ENCODE peak calls at places on chromosomes 16 and 17, in eight cellular contexts. One of them, this sample, is unnamed.

GRCh38 chr17:66541461-66542182 is 239.2 kb downstream of the PRKCA start:
- DNase-seq in stimulated activated CD4-positive, alpha-beta T cell treated with anti-CD3 and anti-CD28 coated beads, Interleukin-1b, Interleukin-23, amount 100 ng/mL, for 24 hours: no peak
- DNase-seq in tibial nerve: no peak
- DNase-seq in heart left ventricle: no peak
- DNase-seq in HTR-8/SVneo: no peak
- DNase-seq in NCI-H1092 treated with DMSO at 0.1 percent for 48 hours: no peak
- DNase-seq in epithelial cell of esophagus: peak
- DNase-seq in Jurkat, Clone E6-1: peak
- DNase-seq in this sample: no peak

GRCh38 chr17:64291268-64291851 is 28.3 kb upstream of the TEX2 start:
- DNase-seq in stimulated activated CD4-positive, alpha-beta T cell treated with anti-CD3 and anti-CD28 coated beads, Interleukin-1b, Interleukin-23, amount 100 ng/mL, for 24 hours: no peak
- DNase-seq in tibial nerve: no peak
- DNase-seq in heart left ventricle: no peak
- DNase-seq in HTR-8/SVneo: no peak
- DNase-seq in NCI-H1092 treated with DMSO at 0.1 percent for 48 hours: no peak
- DNase-seq in epithelial cell of esophagus: peak
- DNase-seq in Jurkat, Clone E6-1: peak
- DNase-seq in this sample: no peak

GRCh38 chr17:48754500-48755261 is 26.1 kb upstream of the HOXB13 start:
- DNase-seq in stimulated activated CD4-positive, alpha-beta T cell treated with anti-CD3 and anti-CD28 coated beads, Interleukin-1b, Interleukin-23, amount 100 ng/mL, for 24 hours: no peak
- DNase-seq in tibial nerve: no peak
- DNase-seq in heart left ventricle: no peak
- DNase-seq in HTR-8/SVneo: no peak
- DNase-seq in NCI-H1092 treated with DMSO at 0.1 percent for 48 hours: no peak
- DNase-seq in epithelial cell of esophagus: no peak
- DNase-seq in Jurkat, Clone E6-1: no peak
- DNase-seq in this sample: no peak

GRCh38 chr17:75683467-75684041 is 16.4 kb downstream of the SAP30BP start:
- DNase-seq in stimulated activated CD4-positive, alpha-beta T cell treated with anti-CD3 and anti-CD28 coated beads, Interleukin-1b, Interleukin-23, amount 100 ng/mL, for 24 hours: no peak
- DNase-seq in tibial nerve: no peak
- DNase-seq in heart left ventricle: no peak
- DNase-seq in HTR-8/SVneo: no peak
- DNase-seq in NCI-H1092 treated with DMSO at 0.1 percent for 48 hours: no peak
- DNase-seq in epithelial cell of esophagus: peak
- DNase-seq in Jurkat, Clone E6-1: no peak
- DNase-seq in this sample: no peak

GRCh38 chr16:30652005-30652296 is 1.2 kb downstream of the PRR14 start:
- DNase-seq in stimulated activated CD4-positive, alpha-beta T cell treated with anti-CD3 and anti-CD28 coated beads, Interleukin-1b, Interleukin-23, amount 100 ng/mL, for 24 hours: no peak
- DNase-seq in tibial nerve: no peak
- DNase-seq in heart left ventricle: no peak
- DNase-seq in HTR-8/SVneo: no peak
- DNase-seq in NCI-H1092 treated with DMSO at 0.1 percent for 48 hours: no peak
- DNase-seq in epithelial cell of esophagus: no peak
- DNase-seq in Jurkat, Clone E6-1: no peak
- DNase-seq in this sample: no peak

GRCh38 chr17:73131993-73132595 is 32.7 kb upstream of the SSTR2 start:
- DNase-seq in stimulated activated CD4-positive, alpha-beta T cell treated with anti-CD3 and anti-CD28 coated beads, Interleukin-1b, Interleukin-23, amount 100 ng/mL, for 24 hours: no peak
- DNase-seq in tibial nerve: no peak
- DNase-seq in heart left ventricle: no peak
- DNase-seq in HTR-8/SVneo: no peak
- DNase-seq in NCI-H1092 treated with DMSO at 0.1 percent for 48 hours: no peak
- DNase-seq in epithelial cell of esophagus: no peak
- DNase-seq in Jurkat, Clone E6-1: no peak
- DNase-seq in this sample: no peak

GRCh38 chr17:75942473-75942872 is 1.6 kb upstream of the FBF1 start:
- DNase-seq in stimulated activated CD4-positive, alpha-beta T cell treated with anti-CD3 and anti-CD28 coated beads, Interleukin-1b, Interleukin-23, amount 100 ng/mL, for 24 hours: no peak
- DNase-seq in tibial nerve: no peak
- DNase-seq in heart left ventricle: no peak
- DNase-seq in HTR-8/SVneo: no peak
- DNase-seq in NCI-H1092 treated with DMSO at 0.1 percent for 48 hours: no peak
- DNase-seq in epithelial cell of esophagus: no peak
- DNase-seq in Jurkat, Clone E6-1: no peak
- DNase-seq in this sample: no peak

GRCh38 chr17:53227101-53227500 is 595.6 kb upstream of the KIF2B start:
- DNase-seq in stimulated activated CD4-positive, alpha-beta T cell treated with anti-CD3 and anti-CD28 coated beads, Interleukin-1b, Interleukin-23, amount 100 ng/mL, for 24 hours: no peak
- DNase-seq in tibial nerve: no peak
- DNase-seq in heart left ventricle: no peak
- DNase-seq in HTR-8/SVneo: no peak
- DNase-seq in NCI-H1092 treated with DMSO at 0.1 percent for 48 hours: no peak
- DNase-seq in epithelial cell of esophagus: no peak
- DNase-seq in Jurkat, Clone E6-1: no peak
- DNase-seq in this sample: no peak

GRCh38 chr16:17476414-17477259 is 5.9 kb upstream of the XYLT1 start:
- DNase-seq in stimulated activated CD4-positive, alpha-beta T cell treated with anti-CD3 and anti-CD28 coated beads, Interleukin-1b, Interleukin-23, amount 100 ng/mL, for 24 hours: no peak
- DNase-seq in tibial nerve: no peak
- DNase-seq in heart left ventricle: no peak
- DNase-seq in HTR-8/SVneo: no peak
- DNase-seq in NCI-H1092 treated with DMSO at 0.1 percent for 48 hours: peak
- DNase-seq in epithelial cell of esophagus: peak
- DNase-seq in Jurkat, Clone E6-1: peak
- DNase-seq in this sample: peak

GRCh38 chr17:11388061-11388460 is 147.0 kb downstream of the SHISA6 start:
- DNase-seq in stimulated activated CD4-positive, alpha-beta T cell treated with anti-CD3 and anti-CD28 coated beads, Interleukin-1b, Interleukin-23, amount 100 ng/mL, for 24 hours: no peak
- DNase-seq in tibial nerve: no peak
- DNase-seq in heart left ventricle: no peak
- DNase-seq in HTR-8/SVneo: no peak
- DNase-seq in NCI-H1092 treated with DMSO at 0.1 percent for 48 hours: no peak
- DNase-seq in epithelial cell of esophagus: no peak
- DNase-seq in Jurkat, Clone E6-1: no peak
- DNase-seq in this sample: no peak

GRCh38 chr17:81691608-81692007 is 7.8 kb downstream of the HGS start:
- DNase-seq in stimulated activated CD4-positive, alpha-beta T cell treated with anti-CD3 and anti-CD28 coated beads, Interleukin-1b, Interleukin-23, amount 100 ng/mL, for 24 hours: no peak
- DNase-seq in tibial nerve: no peak
- DNase-seq in heart left ventricle: no peak
- DNase-seq in HTR-8/SVneo: no peak
- DNase-seq in NCI-H1092 treated with DMSO at 0.1 percent for 48 hours: no peak
- DNase-seq in epithelial cell of esophagus: no peak
- DNase-seq in Jurkat, Clone E6-1: no peak
- DNase-seq in this sample: no peak

GRCh38 chr17:60523822-60524221 is 2.2 kb downstream of the APPBP2 start:
- DNase-seq in stimulated activated CD4-positive, alpha-beta T cell treated with anti-CD3 and anti-CD28 coated beads, Interleukin-1b, Interleukin-23, amount 100 ng/mL, for 24 hours: no peak
- DNase-seq in tibial nerve: no peak
- DNase-seq in heart left ventricle: no peak
- DNase-seq in HTR-8/SVneo: no peak
- DNase-seq in NCI-H1092 treated with DMSO at 0.1 percent for 48 hours: no peak
- DNase-seq in epithelial cell of esophagus: no peak
- DNase-seq in Jurkat, Clone E6-1: no peak
- DNase-seq in this sample: no peak

GRCh38 chr17:19727466-19728113 is 11.2 kb upstream of the SLC47A2 start:
- DNase-seq in stimulated activated CD4-positive, alpha-beta T cell treated with anti-CD3 and anti-CD28 coated beads, Interleukin-1b, Interleukin-23, amount 100 ng/mL, for 24 hours: no peak
- DNase-seq in tibial nerve: peak
- DNase-seq in heart left ventricle: peak
- DNase-seq in HTR-8/SVneo: no peak
- DNase-seq in NCI-H1092 treated with DMSO at 0.1 percent for 48 hours: no peak
- DNase-seq in epithelial cell of esophagus: peak
- DNase-seq in Jurkat, Clone E6-1: no peak
- DNase-seq in this sample: peak

GRCh38 chr17:46841561-46842379 is 9.6 kb upstream of the WNT9B start:
- DNase-seq in stimulated activated CD4-positive, alpha-beta T cell treated with anti-CD3 and anti-CD28 coated beads, Interleukin-1b, Interleukin-23, amount 100 ng/mL, for 24 hours: no peak
- DNase-seq in tibial nerve: no peak
- DNase-seq in heart left ventricle: no peak
- DNase-seq in HTR-8/SVneo: peak
- DNase-seq in NCI-H1092 treated with DMSO at 0.1 percent for 48 hours: no peak
- DNase-seq in epithelial cell of esophagus: no peak
- DNase-seq in Jurkat, Clone E6-1: no peak
- DNase-seq in this sample: no peak

GRCh38 chr17:39929657-39930407 is 2.3 kb downstream of the LRRC3C start:
- DNase-seq in stimulated activated CD4-positive, alpha-beta T cell treated with anti-CD3 and anti-CD28 coated beads, Interleukin-1b, Interleukin-23, amount 100 ng/mL, for 24 hours: no peak
- DNase-seq in tibial nerve: no peak
- DNase-seq in heart left ventricle: no peak
- DNase-seq in HTR-8/SVneo: peak
- DNase-seq in NCI-H1092 treated with DMSO at 0.1 percent for 48 hours: no peak
- DNase-seq in epithelial cell of esophagus: peak
- DNase-seq in Jurkat, Clone E6-1: no peak
- DNase-seq in this sample: no peak

GRCh38 chr16:13845232-13845631 is 74.7 kb upstream of the ERCC4 start:
- DNase-seq in stimulated activated CD4-positive, alpha-beta T cell treated with anti-CD3 and anti-CD28 coated beads, Interleukin-1b, Interleukin-23, amount 100 ng/mL, for 24 hours: no peak
- DNase-seq in tibial nerve: no peak
- DNase-seq in heart left ventricle: no peak
- DNase-seq in HTR-8/SVneo: no peak
- DNase-seq in NCI-H1092 treated with DMSO at 0.1 percent for 48 hours: no peak
- DNase-seq in epithelial cell of esophagus: no peak
- DNase-seq in Jurkat, Clone E6-1: no peak
- DNase-seq in this sample: no peak

GRCh38 chr16:19582050-19582784 is 26.7 kb downstream of the VPS35L start:
- DNase-seq in stimulated activated CD4-positive, alpha-beta T cell treated with anti-CD3 and anti-CD28 coated beads, Interleukin-1b, Interleukin-23, amount 100 ng/mL, for 24 hours: no peak
- DNase-seq in tibial nerve: no peak
- DNase-seq in heart left ventricle: no peak
- DNase-seq in HTR-8/SVneo: no peak
- DNase-seq in NCI-H1092 treated with DMSO at 0.1 percent for 48 hours: no peak
- DNase-seq in epithelial cell of esophagus: no peak
- DNase-seq in Jurkat, Clone E6-1: no peak
- DNase-seq in this sample: no peak

GRCh38 chr16:85360323-85361277 is 248.3 kb upstream of the CIBAR2 start:
- DNase-seq in stimulated activated CD4-positive, alpha-beta T cell treated with anti-CD3 and anti-CD28 coated beads, Interleukin-1b, Interleukin-23, amount 100 ng/mL, for 24 hours: no peak
- DNase-seq in tibial nerve: no peak
- DNase-seq in heart left ventricle: no peak
- DNase-seq in HTR-8/SVneo: no peak
- DNase-seq in NCI-H1092 treated with DMSO at 0.1 percent for 48 hours: peak
- DNase-seq in epithelial cell of esophagus: peak
- DNase-seq in Jurkat, Clone E6-1: peak
- DNase-seq in this sample: peak

GRCh38 chr16:588639-588888 is 1.3 kb upstream of the RAB40C start:
- DNase-seq in stimulated activated CD4-positive, alpha-beta T cell treated with anti-CD3 and anti-CD28 coated beads, Interleukin-1b, Interleukin-23, amount 100 ng/mL, for 24 hours: no peak
- DNase-seq in tibial nerve: no peak
- DNase-seq in heart left ventricle: no peak
- DNase-seq in HTR-8/SVneo: no peak
- DNase-seq in NCI-H1092 treated with DMSO at 0.1 percent for 48 hours: no peak
- DNase-seq in epithelial cell of esophagus: peak
- DNase-seq in Jurkat, Clone E6-1: no peak
- DNase-seq in this sample: no peak

GRCh38 chr16:76748698-76749097 is 442.3 kb upstream of the MON1B start:
- DNase-seq in stimulated activated CD4-positive, alpha-beta T cell treated with anti-CD3 and anti-CD28 coated beads, Interleukin-1b, Interleukin-23, amount 100 ng/mL, for 24 hours: no peak
- DNase-seq in tibial nerve: no peak
- DNase-seq in heart left ventricle: no peak
- DNase-seq in HTR-8/SVneo: no peak
- DNase-seq in NCI-H1092 treated with DMSO at 0.1 percent for 48 hours: peak
- DNase-seq in epithelial cell of esophagus: no peak
- DNase-seq in Jurkat, Clone E6-1: no peak
- DNase-seq in this sample: no peak

GRCh38 chr17:77045441-77046041 is 95.2 kb upstream of the SEC14L1 start:
- DNase-seq in stimulated activated CD4-positive, alpha-beta T cell treated with anti-CD3 and anti-CD28 coated beads, Interleukin-1b, Interleukin-23, amount 100 ng/mL, for 24 hours: no peak
- DNase-seq in tibial nerve: no peak
- DNase-seq in heart left ventricle: no peak
- DNase-seq in HTR-8/SVneo: no peak
- DNase-seq in NCI-H1092 treated with DMSO at 0.1 percent for 48 hours: no peak
- DNase-seq in epithelial cell of esophagus: peak
- DNase-seq in Jurkat, Clone E6-1: no peak
- DNase-seq in this sample: no peak

GRCh38 chr16:58661199-58661830 is 23.3 kb downstream of the SLC38A7 start:
- DNase-seq in stimulated activated CD4-positive, alpha-beta T cell treated with anti-CD3 and anti-CD28 coated beads, Interleukin-1b, Interleukin-23, amount 100 ng/mL, for 24 hours: no peak
- DNase-seq in tibial nerve: no peak
- DNase-seq in heart left ventricle: peak
- DNase-seq in HTR-8/SVneo: peak
- DNase-seq in NCI-H1092 treated with DMSO at 0.1 percent for 48 hours: peak
- DNase-seq in epithelial cell of esophagus: peak
- DNase-seq in Jurkat, Clone E6-1: no peak
- DNase-seq in this sample: peak

GRCh38 chr17:67862614-67863217 is 37.4 kb downstream of the BPTF start:
- DNase-seq in stimulated activated CD4-positive, alpha-beta T cell treated with anti-CD3 and anti-CD28 coated beads, Interleukin-1b, Interleukin-23, amount 100 ng/mL, for 24 hours: no peak
- DNase-seq in tibial nerve: no peak
- DNase-seq in heart left ventricle: no peak
- DNase-seq in HTR-8/SVneo: no peak
- DNase-seq in NCI-H1092 treated with DMSO at 0.1 percent for 48 hours: no peak
- DNase-seq in epithelial cell of esophagus: no peak
- DNase-seq in Jurkat, Clone E6-1: no peak
- DNase-seq in this sample: no peak

GRCh38 chr16:87461466-87461975 is 31.3 kb downstream of the ZCCHC14 start:
- DNase-seq in stimulated activated CD4-positive, alpha-beta T cell treated with anti-CD3 and anti-CD28 coated beads, Interleukin-1b, Interleukin-23, amount 100 ng/mL, for 24 hours: no peak
- DNase-seq in tibial nerve: peak
- DNase-seq in heart left ventricle: peak
- DNase-seq in HTR-8/SVneo: peak
- DNase-seq in NCI-H1092 treated with DMSO at 0.1 percent for 48 hours: peak
- DNase-seq in epithelial cell of esophagus: peak
- DNase-seq in Jurkat, Clone E6-1: peak
- DNase-seq in this sample: peak

GRCh38 chr16:75761111-75761510 is 34.8 kb upstream of the CPHXL start:
- DNase-seq in stimulated activated CD4-positive, alpha-beta T cell treated with anti-CD3 and anti-CD28 coated beads, Interleukin-1b, Interleukin-23, amount 100 ng/mL, for 24 hours: no peak
- DNase-seq in tibial nerve: no peak
- DNase-seq in heart left ventricle: no peak
- DNase-seq in HTR-8/SVneo: no peak
- DNase-seq in NCI-H1092 treated with DMSO at 0.1 percent for 48 hours: no peak
- DNase-seq in epithelial cell of esophagus: no peak
- DNase-seq in Jurkat, Clone E6-1: no peak
- DNase-seq in this sample: no peak

GRCh38 chr17:73985466-73986015 is 217.9 kb upstream of the RPL38 start:
- DNase-seq in stimulated activated CD4-positive, alpha-beta T cell treated with anti-CD3 and anti-CD28 coated beads, Interleukin-1b, Interleukin-23, amount 100 ng/mL, for 24 hours: no peak
- DNase-seq in tibial nerve: no peak
- DNase-seq in heart left ventricle: no peak
- DNase-seq in HTR-8/SVneo: no peak
- DNase-seq in NCI-H1092 treated with DMSO at 0.1 percent for 48 hours: no peak
- DNase-seq in epithelial cell of esophagus: no peak
- DNase-seq in Jurkat, Clone E6-1: no peak
- DNase-seq in this sample: no peak

GRCh38 chr16:85573696-85574641 is 39.2 kb upstream of the GSE1 start:
- DNase-seq in stimulated activated CD4-positive, alpha-beta T cell treated with anti-CD3 and anti-CD28 coated beads, Interleukin-1b, Interleukin-23, amount 100 ng/mL, for 24 hours: no peak
- DNase-seq in tibial nerve: peak
- DNase-seq in heart left ventricle: peak
- DNase-seq in HTR-8/SVneo: no peak
- DNase-seq in NCI-H1092 treated with DMSO at 0.1 percent for 48 hours: peak
- DNase-seq in epithelial cell of esophagus: peak
- DNase-seq in Jurkat, Clone E6-1: no peak
- DNase-seq in this sample: peak

GRCh38 chr17:67375761-67376160 is 1.3 kb upstream of the PITPNC1 start:
- DNase-seq in stimulated activated CD4-positive, alpha-beta T cell treated with anti-CD3 and anti-CD28 coated beads, Interleukin-1b, Interleukin-23, amount 100 ng/mL, for 24 hours: no peak
- DNase-seq in tibial nerve: no peak
- DNase-seq in heart left ventricle: no peak
- DNase-seq in HTR-8/SVneo: no peak
- DNase-seq in NCI-H1092 treated with DMSO at 0.1 percent for 48 hours: no peak
- DNase-seq in epithelial cell of esophagus: no peak
- DNase-seq in Jurkat, Clone E6-1: no peak
- DNase-seq in this sample: no peak

GRCh38 chr17:57406131-57406980 is 150.0 kb downstream of the MSI2 start:
- DNase-seq in stimulated activated CD4-positive, alpha-beta T cell treated with anti-CD3 and anti-CD28 coated beads, Interleukin-1b, Interleukin-23, amount 100 ng/mL, for 24 hours: no peak
- DNase-seq in tibial nerve: no peak
- DNase-seq in heart left ventricle: no peak
- DNase-seq in HTR-8/SVneo: no peak
- DNase-seq in NCI-H1092 treated with DMSO at 0.1 percent for 48 hours: no peak
- DNase-seq in epithelial cell of esophagus: no peak
- DNase-seq in Jurkat, Clone E6-1: peak
- DNase-seq in this sample: no peak

GRCh38 chr16:55487048-55487803 is 8.2 kb downstream of the MMP2 start:
- DNase-seq in stimulated activated CD4-positive, alpha-beta T cell treated with anti-CD3 and anti-CD28 coated beads, Interleukin-1b, Interleukin-23, amount 100 ng/mL, for 24 hours: no peak
- DNase-seq in tibial nerve: no peak
- DNase-seq in heart left ventricle: no peak
- DNase-seq in HTR-8/SVneo: no peak
- DNase-seq in NCI-H1092 treated with DMSO at 0.1 percent for 48 hours: no peak
- DNase-seq in epithelial cell of esophagus: no peak
- DNase-seq in Jurkat, Clone E6-1: no peak
- DNase-seq in this sample: no peak

GRCh38 chr17:33506889-33507650 is 214.0 kb upstream of the ASIC2 start:
- DNase-seq in stimulated activated CD4-positive, alpha-beta T cell treated with anti-CD3 and anti-CD28 coated beads, Interleukin-1b, Interleukin-23, amount 100 ng/mL, for 24 hours: no peak
- DNase-seq in tibial nerve: no peak
- DNase-seq in heart left ventricle: no peak
- DNase-seq in HTR-8/SVneo: no peak
- DNase-seq in NCI-H1092 treated with DMSO at 0.1 percent for 48 hours: no peak
- DNase-seq in epithelial cell of esophagus: no peak
- DNase-seq in Jurkat, Clone E6-1: peak
- DNase-seq in this sample: no peak

This sample was measured in SHP77 treated with DMSO at 0.1 percent for 48 hours.